ENCODE peak calls at places on chromosomes 7 and 10, in six cellular contexts. A, N, Y, Z, T and X are unnamed samples.

GRCh38 chr7:98420966-98421612 is 20.2 kb upstream of the BAIAP2L1 start:
- DNase-seq in A (peak; percentile 38), T (peak; percentile 93), N (peak; percentile 84), Z (no peak), Y (peak; percentile 95), X (peak; percentile 57)

GRCh38 chr7:85274452-85274851 is 87.6 kb upstream of the SEMA3D start:
- DNase-seq in A (no peak), T (no peak), N (no peak), Y (peak; percentile 14), Z (no peak), X (no peak)

GRCh38 chr7:5702876-5703571 is 78.4 kb downstream of the RNF216 start:
- DNase-seq in T (no peak), Z (peak; percentile 31), N (no peak), A (no peak), Y (no peak), X (no peak)

GRCh38 chr10:108393111-108393510 is 1228.6 kb upstream of the SORCS1 start:
- DNase-seq in N (no peak), A (no peak), T (no peak), Z (no peak), Y (no peak), X (peak; percentile 64)

GRCh38 chr10:91520657-91521056 is 110.5 kb downstream of the HECTD2 start:
- DNase-seq in Z (no peak), N (no peak), Y (no peak), T (no peak), A (peak; percentile 48), X (no peak)

GRCh38 chr7:3267928-3268690 is 32.9 kb upstream of the SDK1 start:
- DNase-seq in Z (peak; percentile 98), A (peak; percentile 75), T (no peak), N (peak; percentile 91), Y (no peak), X (peak; percentile 60)

GRCh38 chr7:29071203-29071804 is 75.0 kb downstream of the CPVL start:
- DNase-seq in T (no peak), Z (no peak), A (no peak), N (no peak), Y (no peak), X (peak; percentile 9)

GRCh38 chr10:6044651-6045599 is 17.2 kb downstream of the IL2RA start:
- DNase-seq in T (no peak), N (no peak), Z (no peak), A (no peak), Y (no peak), X (no peak)

GRCh38 chr10:33293081-33293480 is 41.4 kb downstream of the NRP1 start:
- DNase-seq in Z (no peak), T (no peak), N (no peak), Y (no peak), A (no peak), X (no peak)

GRCh38 chr10:78178940-78179339 is 145.3 kb downstream of the RPS24 start:
- DNase-seq in Y (peak; percentile 51), Z (peak; percentile 4), A (peak; percentile 59), T (peak; percentile 68), N (no peak), X (no peak)

GRCh38 chr7:19984231-19984632 is 210.8 kb upstream of the TMEM196 start:
- DNase-seq in T (no peak), Z (no peak), Y (peak; percentile 51), N (peak; percentile 42), A (no peak), X (no peak)

GRCh38 chr7:102165136-102165535 is 121.5 kb upstream of the SH2B2 start:
- DNase-seq in A (no peak), N (no peak), Y (no peak), Z (peak; percentile 27), T (no peak), X (no peak)

GRCh38 chr10:80268266-80268665 is 21.2 kb downstream of the MAT1A start:
- DNase-seq in A (no peak), T (no peak), Z (no peak), N (no peak), Y (no peak), X (no peak)

GRCh38 chr7:22726345-22726848 is 603 bp upstream of the IL6 start:
- DNase-seq in Y (peak; percentile 90), N (peak; percentile 64), A (peak; percentile 90), Z (peak; percentile 85), T (peak; percentile 44), X (peak; percentile 87)

GRCh38 chr10:113053881-113054280 is 103.8 kb downstream of the TCF7L2 start:
- DNase-seq in T (peak; percentile 71), Z (no peak), Y (peak; percentile 95), A (no peak), N (no peak), X (no peak)

GRCh38 chr10:61821153-61821552 is 80.3 kb upstream of the ARID5B start:
- DNase-seq in Y (peak; percentile 36), A (no peak), N (no peak), Z (peak; percentile 22), T (no peak), X (no peak)

GRCh38 chr7:126495001-126495400 is 757.7 kb downstream of the GRM8 start:
- DNase-seq in Z (no peak), N (no peak), Y (no peak), T (no peak), A (no peak), X (no peak)

GRCh38 chr7:30313348-30313747 is 29.0 kb downstream of the ZNRF2 start:
- DNase-seq in T (no peak), A (no peak), Z (no peak), N (no peak), Y (no peak), X (peak; percentile 5)

GRCh38 chr7:132646064-132646463 is 69.8 kb upstream of the PLXNA4 start:
- DNase-seq in Y (peak; percentile 31), N (peak; percentile 79), A (peak; percentile 10), T (no peak), Z (no peak), X (no peak)

GRCh38 chr7:155001756-155002410 is 1.0 kb downstream of the PAXIP1 start:
- DNase-seq in Z (no peak), A (peak; percentile 3), Y (no peak), T (no peak), N (peak; percentile 17), X (peak; percentile 34)

DNA sequence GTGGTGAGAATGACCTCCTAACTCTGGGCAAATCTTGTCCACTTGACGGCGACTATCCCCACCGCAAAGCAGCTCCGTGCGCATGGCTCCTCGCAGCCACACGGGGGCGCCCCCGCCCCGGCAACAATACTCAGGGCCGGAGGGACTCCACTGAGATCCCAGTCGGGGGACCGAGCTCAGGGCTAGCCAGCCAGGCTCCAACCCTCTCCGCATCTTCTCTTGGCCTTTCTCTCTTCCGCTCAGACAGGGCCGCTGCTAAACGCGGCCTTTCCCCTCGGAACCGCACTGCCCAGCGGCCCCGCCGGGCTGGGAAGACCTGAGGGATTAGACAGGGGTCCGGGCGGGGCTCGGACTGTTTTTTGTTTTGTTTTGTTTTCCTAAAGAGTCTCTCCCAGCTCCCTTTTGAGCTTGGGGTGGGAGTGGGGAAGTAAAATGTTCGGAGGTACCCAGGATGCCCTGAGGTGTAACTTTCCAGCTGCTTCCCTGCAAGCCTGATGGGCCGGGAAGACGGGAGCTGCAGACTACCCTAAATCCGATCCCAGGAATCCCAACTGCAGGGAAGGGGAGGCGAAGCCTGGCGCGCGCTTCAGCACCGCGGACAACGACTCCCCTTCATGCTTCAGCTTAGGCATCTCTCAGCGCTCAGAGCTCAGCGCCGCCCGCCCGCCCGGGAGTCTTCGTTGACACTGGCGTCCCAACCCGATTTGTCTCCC is 2.7 kb downstream of the KCNIP2 start:
- DNase-seq in N (peak; percentile 85), A (peak; percentile 91), Y (peak; percentile 96), Z (peak; percentile 77), T (peak; percentile 94), X (peak; percentile 89)
- H3K4me3 ChIP-seq in N (no peak overlapping the region), A (peak overlapping the region; percentile 24), Y (peak overlapping the region; percentile 91), Z (peak overlapping the region; percentile 48), T (peak overlapping the region; percentile 63), X (peak overlapping the region; percentile 79)

DNA sequence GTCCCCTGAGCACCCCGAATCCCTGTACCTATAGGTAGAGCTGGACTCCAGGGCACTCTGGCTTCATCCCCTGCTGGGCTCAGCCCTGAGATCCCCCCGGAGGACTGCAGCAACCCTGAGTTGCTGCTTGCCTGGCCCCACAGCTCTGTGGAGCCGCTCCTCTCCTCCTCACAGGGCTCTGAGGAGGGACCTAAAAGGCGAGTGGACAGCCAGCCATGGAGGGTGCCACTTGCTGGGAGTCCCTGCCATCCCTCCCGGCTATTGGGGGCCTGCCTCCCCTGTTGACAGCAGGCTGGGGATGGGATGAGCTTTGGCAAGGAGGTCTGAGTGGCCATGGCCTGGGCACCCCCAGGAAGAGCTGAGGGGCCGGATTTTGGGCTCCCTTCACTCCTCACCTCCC is 28.0 kb upstream of the RASGEF1A start:
- DNase-seq in A (no peak), T (no peak), N (no peak), Y (no peak), Z (no peak), X (no peak)
- H3K4me3 ChIP-seq in A (no peak overlapping the region), T (no peak overlapping the region), N (no peak overlapping the region), Y (no peak overlapping the region), Z (no peak overlapping the region), X (no peak overlapping the region)

GRCh38 chr10:22959292-22959691 is 31.4 kb downstream of the ARMC3 start:
- DNase-seq in A (no peak), Z (no peak), T (no peak), N (no peak), Y (no peak), X (no peak)

GRCh38 chr10:22959950-22960349 is 32.1 kb downstream of the ARMC3 start:
- DNase-seq in Y (no peak), Z (no peak), A (no peak), N (no peak), T (no peak), X (no peak)

GRCh38 chr10:22958338-22958737 is 30.5 kb downstream of the ARMC3 start:
- DNase-seq in T (no peak), N (no peak), Y (no peak), A (peak; percentile 12), Z (peak; percentile 6), X (peak; percentile 2)

DNA sequence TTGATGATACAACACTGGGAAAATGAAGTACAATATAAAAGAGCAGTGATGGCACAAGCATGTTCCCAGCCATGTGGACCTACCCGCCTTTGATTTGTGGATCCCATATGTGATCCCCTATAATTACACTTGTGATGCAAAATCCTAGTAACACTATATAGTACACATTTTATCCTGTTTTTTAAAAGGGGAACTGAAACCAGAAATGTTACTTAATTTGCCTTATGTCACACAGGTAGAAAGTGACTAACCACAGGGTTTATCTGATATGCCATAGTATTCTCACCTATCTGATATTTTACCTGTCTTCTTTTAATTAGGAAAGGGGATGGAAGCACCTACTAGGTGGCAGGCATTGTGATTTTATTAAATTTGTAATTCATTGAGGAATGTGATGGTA is 35.0 kb downstream of the ARMC3 start:
- DNase-seq in Y (no peak), N (no peak), T (no peak), Z (no peak), A (no peak), X (no peak)
- H3K4me3 ChIP-seq in Y (no peak overlapping the region), N (no peak overlapping the region), T (no peak overlapping the region), Z (no peak overlapping the region), A (no peak overlapping the region), X (no peak overlapping the region)

GRCh38 chr10:102435529-102436233 is 3.3 kb upstream of the CUEDC2 start:
- DNase-seq in T (peak; percentile 88), A (peak; percentile 63), N (no peak), Y (peak; percentile 74), Z (no peak), X (peak; percentile 44)

GRCh38 chr10:102434251-102434913 is 2.0 kb upstream of the CUEDC2 start:
- DNase-seq in A (peak; percentile 87), Y (no peak), T (peak; percentile 59), Z (no peak), N (no peak), X (peak; percentile 77)

GRCh38 chr10:102435098-102435497 is 2.7 kb upstream of the CUEDC2 start:
- DNase-seq in Z (no peak), T (no peak), N (no peak), A (no peak), Y (no peak), X (no peak)

GRCh38 chr10:102437515-102437914 is 5.1 kb upstream of the CUEDC2 start:
- DNase-seq in A (no peak), T (no peak), Y (no peak), Z (no peak), N (no peak), X (no peak)

GRCh38 chr10:102436312-102436711 is 3.9 kb upstream of the CUEDC2 start:
- DNase-seq in A (no peak), Z (no peak), T (no peak), Y (no peak), N (no peak), X (no peak)
- H3K4me3 ChIP-seq in A (no peak overlapping the region), Z (no peak overlapping the region), T (no peak overlapping the region), Y (no peak overlapping the region), N (no peak overlapping the region), X (no peak overlapping the region)